ENCODE peak calls at places on chromosomes 5 and 9, in nine cellular contexts. Q, D, P, I, N, R, F, B and S are unnamed samples. For H3K4me1, the result is how much of the 10 kb centered on the place peaks cover.

GRCh38 chr9:108323615-108324014 is 532.2 kb downstream of the ACTL7B start:
- DNase-seq in Q (no peak), D (no peak), P (no peak), I (no peak), N (no peak), R (no peak), F (no peak), B (no peak), S (no peak)

GRCh38 chr5:94976863-94977262 is 308.0 kb downstream of the MCTP1 start:
- DNase-seq in Q (no peak), D (no peak), P (no peak), I (no peak), N (no peak), R (no peak), F (no peak), B (no peak), S (no peak)

GRCh38 chr9:6237267-6237666 is 21.7 kb downstream of the IL33 start:
- DNase-seq in Q (no peak), D (no peak), P (no peak), I (no peak), N (no peak), R (no peak), F (no peak), B (no peak), S (no peak)

GRCh38 chr5:172091956-172092732 is 85.7 kb upstream of the FBXW11 start:
- DNase-seq in Q (no peak), D (no peak), P (no peak), I (no peak), N (no peak), R (no peak), F (no peak), B (no peak), S (no peak)

GRCh38 chr9:109401990-109402318 is 81.1 kb upstream of the EPB41L4B start:
- DNase-seq in Q (no peak), D (no peak), P (no peak), I (no peak), N (no peak), R (no peak), F (no peak), B (no peak), S (no peak)

GRCh38 chr5:14416709-14417108 is 164.9 kb upstream of the OTULINL start:
- DNase-seq in Q (peak), D (no peak), P (no peak), I (no peak), N (no peak), R (no peak), F (peak), B (no peak), S (no peak)

GRCh38 chr9:92147030-92147853 is 32.0 kb upstream of the SPTLC1 start:
- DNase-seq in Q (peak), D (peak), P (peak), I (no peak), N (peak), R (peak), F (peak), B (no peak), S (no peak)

GRCh38 chr5:42995152-42995751 is 44.9 kb downstream of the ANXA2R start:
- DNase-seq in Q (no peak), D (no peak), P (no peak), I (no peak), N (peak), R (no peak), F (peak), B (peak), S (no peak)

GRCh38 chr5:50763356-50763755 is 96.9 kb downstream of the PARP8 start:
- DNase-seq in Q (no peak), D (no peak), P (no peak), I (no peak), N (no peak), R (no peak), F (no peak), B (no peak), S (no peak)

GRCh38 chr5:142906863-142907671 is 136.9 kb downstream of the ARHGAP26 start:
- DNase-seq in Q (no peak), D (no peak), P (no peak), I (no peak), N (no peak), R (no peak), F (peak), B (no peak), S (no peak)

GRCh38 chr9:123941535-123942070 is 11.7 kb upstream of the DENND1A start:
- DNase-seq in Q (no peak), D (no peak), P (no peak), I (no peak), N (no peak), R (no peak), F (no peak), B (no peak), S (no peak)

GRCh38 chr9:34992376-34992951 is 2.9 kb downstream of the DNAJB5 start:
- DNase-seq in Q (peak), D (no peak), P (no peak), I (no peak), N (peak), R (no peak), F (peak), B (peak), S (peak)

GRCh38 chr9:6034954-6035353 is 19.5 kb upstream of the RANBP6 start:
- DNase-seq in Q (no peak), D (no peak), P (no peak), I (no peak), N (no peak), R (no peak), F (no peak), B (no peak), S (no peak)

GRCh38 chr5:55894135-55894534 is 43.0 kb downstream of the IL31RA start:
- DNase-seq in Q (no peak), D (no peak), P (no peak), I (no peak), N (no peak), R (no peak), F (no peak), B (no peak), S (no peak)

GRCh38 chr5:53087596-53087995 is 22.0 kb downstream of the MOCS2 start:
- DNase-seq in Q (no peak), D (no peak), P (no peak), I (no peak), N (no peak), R (no peak), F (peak), B (no peak), S (no peak)

GRCh38 chr9:6552033-6552737 is 93.3 kb downstream of the GLDC start:
- DNase-seq in Q (no peak), D (no peak), P (no peak), I (no peak), N (no peak), R (peak), F (peak), B (no peak), S (no peak)

GRCh38 chr5:74947961-74948613 is 81.9 kb upstream of the FAM169A start:
- DNase-seq in Q (peak), D (no peak), P (no peak), I (no peak), N (no peak), R (peak), F (no peak), B (no peak), S (no peak)

GRCh38 chr5:96353220-96353619 is 79.8 kb downstream of the PCSK1 start:
- DNase-seq in Q (no peak), D (no peak), P (no peak), I (no peak), N (no peak), R (no peak), F (no peak), B (no peak), S (no peak)

GRCh38 chr5:168382421-168382820 is 91.0 kb downstream of the WWC1 start:
- DNase-seq in Q (no peak), D (no peak), P (no peak), I (no peak), N (no peak), R (no peak), F (no peak), B (no peak), S (no peak)

GRCh38 chr5:81825237-81825636 is 74.3 kb upstream of the SSBP2 start:
- DNase-seq in Q (peak), D (peak), P (peak), I (no peak), N (peak), R (no peak), F (peak), B (no peak), S (no peak)

GRCh38 chr5:54832846-54833245 is 152.5 kb downstream of the ESM1 start:
- DNase-seq in Q (no peak), D (no peak), P (no peak), I (no peak), N (no peak), R (no peak), F (no peak), B (no peak), S (no peak)

GRCh38 chr5:98179791-98180755 is 593.4 kb upstream of the RGMB start:
- DNase-seq in Q (no peak), D (no peak), P (no peak), I (no peak), N (no peak), R (no peak), F (peak), B (no peak), S (no peak)

DNA sequence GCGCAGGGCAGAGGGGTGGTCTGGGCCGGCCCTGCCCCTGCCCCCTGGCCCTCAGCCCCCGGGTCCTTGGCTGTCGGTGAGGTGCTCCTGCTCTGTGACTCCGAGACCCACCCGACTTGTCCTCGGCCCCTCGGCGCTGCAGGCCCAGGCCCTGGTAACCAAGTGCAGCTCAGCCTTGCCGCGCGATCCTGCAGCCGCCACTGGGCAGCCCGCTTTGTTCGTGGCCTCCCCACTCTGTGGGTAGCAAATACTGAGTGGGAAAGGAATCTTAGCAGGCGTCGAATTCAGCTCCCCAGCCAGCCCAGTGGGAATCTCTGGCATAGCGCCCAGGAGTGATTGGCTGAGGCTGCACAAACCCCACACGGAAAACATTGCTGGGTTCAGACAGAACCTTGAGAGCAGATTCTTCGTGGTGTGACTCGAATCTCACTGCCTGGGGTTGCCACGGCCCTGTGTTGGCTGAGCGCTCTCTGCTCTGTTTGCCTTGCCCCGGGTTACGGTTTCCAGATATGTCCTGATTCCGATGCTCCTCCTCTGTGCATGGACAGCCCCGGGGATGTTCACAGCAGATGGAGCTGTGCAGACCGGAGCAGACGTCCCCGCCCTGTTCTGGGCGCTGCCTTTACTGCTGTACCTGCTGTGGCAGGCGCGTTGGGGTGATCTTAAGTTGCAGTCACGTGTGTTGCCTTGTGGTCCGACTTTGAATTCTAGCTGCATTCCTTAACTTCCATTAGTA is 13.4 kb upstream of the EXOC3 start:
- DNase-seq in Q (no peak), D (no peak), P (no peak), I (peak), N (no peak), R (no peak), F (peak), B (no peak), S (no peak)
- H3K4me1 ChIP-seq in Q (under half), D (under half), P (under half), I (under half), N (under half), R (under half), F (under half), B (under half), S (under half)

DNA sequence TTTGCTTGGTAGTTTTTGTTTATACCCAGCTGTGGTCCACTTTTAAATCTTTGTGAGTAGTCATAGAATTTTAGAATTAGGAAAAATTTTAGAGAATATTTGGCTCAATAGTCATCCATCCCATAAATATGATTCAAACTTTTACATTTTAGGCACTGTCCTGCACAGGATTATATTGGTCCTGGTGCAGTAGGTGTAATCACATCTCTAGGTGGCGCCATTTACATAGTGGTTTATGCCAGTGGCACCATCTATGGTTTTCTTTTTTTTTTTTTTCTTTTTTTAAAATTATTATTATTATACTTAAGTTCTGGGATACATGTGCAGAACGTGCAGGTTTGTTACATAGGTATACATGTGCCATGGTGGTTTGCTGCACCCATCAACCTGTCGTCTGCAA is 260.7 kb upstream of the KCNN2 start:
- DNase-seq in Q (peak), D (no peak), P (no peak), I (no peak), N (peak), R (peak), F (peak), B (peak), S (no peak)
- TF ChIP-seq CTCF in Q (peak), D (peak), P (no peak), I (peak), N (no peak), R (peak), F (peak), B (peak), S (no peak)

DNA sequence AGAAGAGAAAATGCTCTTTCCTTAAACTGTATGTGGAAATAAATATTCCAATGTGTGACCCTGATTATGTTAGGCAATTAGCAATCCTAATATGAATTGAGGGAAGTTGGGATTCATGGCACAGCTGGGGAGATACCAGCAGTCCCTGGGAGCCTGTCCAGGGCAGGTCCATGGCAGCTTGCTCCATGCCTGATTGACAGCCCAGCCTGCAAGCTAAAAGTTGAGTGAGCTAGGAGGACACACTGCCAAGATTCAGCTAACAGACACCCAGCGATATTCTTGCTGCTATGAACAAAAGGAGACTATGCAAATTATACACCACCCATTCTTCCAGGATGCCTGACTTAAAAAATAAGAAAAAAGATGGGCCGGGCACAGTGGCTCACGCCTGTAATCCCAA is 6.2 kb downstream of the TGFBI start:
- DNase-seq in Q (no peak), D (no peak), P (no peak), I (no peak), N (no peak), R (no peak), F (no peak), B (no peak), S (no peak)
- H3K4me1 ChIP-seq in Q (under half), D (half or more), P (under half), I (under half), N (under half), R (under half), F (under half), B (under half), S (under half)

GRCh38 chr5:119016125-119016774 is 27.9 kb upstream of the DTWD2 start:
- DNase-seq in Q (no peak), D (no peak), P (no peak), I (no peak), N (no peak), R (no peak), F (no peak), B (no peak), S (no peak)

GRCh38 chr5:119009131-119009530 is 20.8 kb upstream of the DTWD2 start:
- DNase-seq in Q (peak), D (no peak), P (no peak), I (no peak), N (no peak), R (no peak), F (no peak), B (no peak), S (no peak)

GRCh38 chr5:119010206-119010605 is 21.9 kb upstream of the DTWD2 start:
- DNase-seq in Q (no peak), D (no peak), P (no peak), I (no peak), N (no peak), R (no peak), F (no peak), B (no peak), S (no peak)

GRCh38 chr5:119011186-119011585 is 22.8 kb upstream of the DTWD2 start:
- DNase-seq in Q (no peak), D (no peak), P (no peak), I (no peak), N (no peak), R (peak), F (no peak), B (no peak), S (no peak)
- TF ChIP-seq CTCF in Q (no peak), D (no peak), P (no peak), I (no peak), N (no peak), R (peak), F (no peak), B (no peak), S (no peak)

GRCh38 chr5:140225396-140225795 is 50.4 kb downstream of the CYSTM1 start:
- DNase-seq in Q (no peak), D (no peak), P (no peak), I (no peak), N (no peak), R (no peak), F (no peak), B (no peak), S (no peak)
- H3K4me1 ChIP-seq in Q (under half), D (under half), P (under half), I (under half), N (under half), R (under half), F (under half), B (under half), S (under half)

GRCh38 chr9:36970007-36970888 is 63.8 kb downstream of the PAX5 start:
- DNase-seq in Q (no peak), D (no peak), P (no peak), I (no peak), N (no peak), R (no peak), F (no peak), B (no peak), S (no peak)

GRCh38 chr9:36971935-36972488 is 62.1 kb downstream of the PAX5 start:
- DNase-seq in Q (no peak), D (no peak), P (no peak), I (no peak), N (no peak), R (no peak), F (no peak), B (no peak), S (no peak)

GRCh38 chr9:36976371-36977030 is 57.6 kb downstream of the PAX5 start:
- DNase-seq in Q (no peak), D (no peak), P (no peak), I (no peak), N (no peak), R (no peak), F (no peak), B (no peak), S (no peak)

GRCh38 chr9:36969216-36969771 is 64.8 kb downstream of the PAX5 start:
- DNase-seq in Q (no peak), D (no peak), P (no peak), I (no peak), N (no peak), R (peak), F (no peak), B (peak), S (no peak)

GRCh38 chr9:36974731-36975130 is 59.3 kb downstream of the PAX5 start:
- DNase-seq in Q (no peak), D (no peak), P (no peak), I (no peak), N (no peak), R (no peak), F (no peak), B (no peak), S (peak)
- TF ChIP-seq CTCF in Q (no peak), D (no peak), P (no peak), I (no peak), N (peak), R (peak), F (peak), B (peak), S (no peak)

GRCh38 chr5:158753354-158753753 is 346.4 kb downstream of the EBF1 start:
- DNase-seq in Q (no peak), D (no peak), P (no peak), I (no peak), N (no peak), R (no peak), F (no peak), B (no peak), S (no peak)
- H3K4me1 ChIP-seq in Q (under half), D (under half), P (under half), I (under half), N (under half), R (under half), F (under half), B (under half), S (under half)

DNA sequence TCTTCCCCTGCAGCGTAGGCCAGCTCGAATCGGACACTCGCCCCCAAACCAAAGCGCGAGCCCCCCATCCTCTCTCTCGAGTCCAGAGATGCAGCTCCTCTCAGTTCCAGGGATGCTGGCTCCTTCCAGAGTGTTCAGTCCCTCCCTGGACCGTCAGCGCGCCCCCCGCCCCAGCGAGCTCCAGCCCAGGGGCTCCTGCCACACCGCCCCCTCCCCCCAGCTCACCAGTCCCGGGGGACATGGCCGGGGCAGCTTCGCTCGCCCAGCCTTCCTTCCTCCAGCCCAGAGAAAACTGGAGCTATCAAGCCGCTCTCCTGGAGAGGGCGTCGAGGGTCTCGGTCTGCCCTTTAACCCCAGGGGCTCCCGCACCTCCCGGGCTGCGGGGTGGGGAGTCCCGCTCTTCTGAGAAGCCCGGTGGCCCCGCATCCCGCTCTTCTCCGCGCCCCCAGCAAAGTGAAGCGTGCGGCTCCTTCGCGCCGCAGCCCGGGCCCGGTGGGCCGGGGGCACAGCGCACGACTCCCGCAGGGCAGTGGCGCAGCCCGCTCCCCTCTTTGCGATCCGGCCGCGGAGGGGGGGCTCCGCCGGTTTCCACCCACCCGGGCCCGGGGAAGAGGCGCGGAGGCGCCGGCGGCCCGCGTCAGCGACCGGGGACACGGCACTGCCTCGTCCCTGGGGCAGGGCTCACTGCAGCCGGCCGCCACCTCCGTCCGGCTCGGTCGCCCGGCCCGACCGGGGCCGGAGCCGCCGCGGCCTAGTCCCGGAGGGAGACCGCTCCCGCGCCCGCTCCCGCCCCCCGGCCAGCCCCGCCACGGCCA is 585 bp downstream of the MIER3 start:
- DNase-seq in Q (peak), D (peak), P (no peak), I (peak), N (peak), R (peak), F (peak), B (peak), S (no peak)
- TF ChIP-seq CTCF in Q (peak), D (no peak), P (no peak), I (no peak), N (no peak), R (peak), F (no peak), B (peak), S (no peak)

DNA sequence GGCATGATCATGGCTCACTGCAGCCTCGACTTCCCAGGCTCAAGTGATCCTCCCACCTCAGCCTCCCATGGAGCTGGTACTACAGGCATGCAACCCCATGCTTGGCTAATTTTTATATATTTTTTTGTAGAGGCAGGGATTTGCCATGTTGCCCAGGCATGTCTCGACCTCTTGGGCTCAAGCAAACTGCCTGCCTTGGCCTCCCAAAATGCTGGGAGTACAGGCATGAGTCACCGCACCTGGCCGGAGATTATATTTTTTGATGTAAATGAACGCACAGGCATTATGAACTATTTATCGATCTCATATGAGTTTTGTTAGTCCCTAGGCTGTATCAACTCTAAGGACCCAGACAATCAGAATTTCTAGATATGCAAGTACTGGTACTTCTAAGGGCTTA is 25.5 kb upstream of the CEP120 start:
- DNase-seq in Q (no peak), D (no peak), P (no peak), I (no peak), N (no peak), R (no peak), F (no peak), B (no peak), S (no peak)
- H3K4me1 ChIP-seq in Q (under half), D (under half), P (under half), I (under half), N (under half), R (under half), F (under half), B (under half), S (under half)

GRCh38 chr9:131980267-131980916 is 99.3 kb downstream of the MED27 start:
- DNase-seq in Q (no peak), D (no peak), P (no peak), I (no peak), N (no peak), R (no peak), F (peak), B (no peak), S (no peak)
- TF ChIP-seq CTCF in Q (no peak), D (no peak), P (no peak), I (no peak), N (no peak), R (no peak), F (no peak), B (no peak), S (no peak)